ENCODE peak calls at places on chromosomes 4 and X, in six cellular contexts. One of them, this sample, is unnamed.

GRCh38 chr4:139735381-139736256 is 70.0 kb downstream of the MGST2 start:
- DNase-seq in transverse colon: no peak
- DNase-seq in tibial nerve: no peak
- DNase-seq in A549: no peak
- DNase-seq in sigmoid colon: peak
- DNase-seq in stomach: no peak
- DNase-seq in this sample: peak

GRCh38 chrX:10615931-10616780 is 4.2 kb downstream of the MID1 start:
- DNase-seq in transverse colon: peak
- DNase-seq in sigmoid colon: peak
- DNase-seq in A549: peak
- DNase-seq in stomach: peak
- DNase-seq in tibial nerve: peak
- DNase-seq in this sample: peak

GRCh38 chr4:39023059-39023458 is 9.2 kb downstream of the TMEM156 start:
- DNase-seq in sigmoid colon: no peak
- DNase-seq in tibial nerve: no peak
- DNase-seq in stomach: no peak
- DNase-seq in transverse colon: no peak
- DNase-seq in A549: no peak
- DNase-seq in this sample: no peak

GRCh38 chr4:48342559-48342878 is 1.2 kb downstream of the SLAIN2 start:
- DNase-seq in transverse colon: no peak
- DNase-seq in stomach: no peak
- DNase-seq in tibial nerve: no peak
- DNase-seq in A549: no peak
- DNase-seq in sigmoid colon: no peak
- DNase-seq in this sample: no peak

GRCh38 chr4:83328486-83328885 is 6.2 kb downstream of the HPSE start:
- DNase-seq in A549: peak
- DNase-seq in sigmoid colon: no peak
- DNase-seq in tibial nerve: no peak
- DNase-seq in transverse colon: no peak
- DNase-seq in stomach: no peak
- DNase-seq in this sample: no peak

GRCh38 chr4:36343501-36343900 is 62.1 kb downstream of the DTHD1 start:
- DNase-seq in sigmoid colon: no peak
- DNase-seq in A549: no peak
- DNase-seq in tibial nerve: no peak
- DNase-seq in stomach: no peak
- DNase-seq in transverse colon: no peak
- DNase-seq in this sample: no peak

GRCh38 chr4:142984871-142985585 is 138.9 kb upstream of the INPP4B start:
- DNase-seq in A549: peak
- DNase-seq in transverse colon: no peak
- DNase-seq in tibial nerve: no peak
- DNase-seq in stomach: no peak
- DNase-seq in sigmoid colon: no peak
- DNase-seq in this sample: no peak

GRCh38 chr4:121778991-121779628 is 14.1 kb upstream of the SMIM43 start:
- DNase-seq in A549: no peak
- DNase-seq in sigmoid colon: no peak
- DNase-seq in transverse colon: no peak
- DNase-seq in tibial nerve: no peak
- DNase-seq in stomach: no peak
- DNase-seq in this sample: no peak

GRCh38 chr4:62288803-62289541 is 1088.8 kb downstream of the ADGRL3 start:
- DNase-seq in transverse colon: no peak
- DNase-seq in stomach: no peak
- DNase-seq in A549: no peak
- DNase-seq in tibial nerve: no peak
- DNase-seq in sigmoid colon: no peak
- DNase-seq in this sample: no peak

GRCh38 chr4:152817331-152817730 is 37.6 kb downstream of the ARFIP1 start:
- DNase-seq in sigmoid colon: no peak
- DNase-seq in transverse colon: no peak
- DNase-seq in tibial nerve: no peak
- DNase-seq in A549: no peak
- DNase-seq in stomach: no peak
- DNase-seq in this sample: no peak

GRCh38 chr4:155107059-155107458 is 101.4 kb upstream of the NPY2R start:
- DNase-seq in A549: no peak
- DNase-seq in transverse colon: no peak
- DNase-seq in tibial nerve: no peak
- DNase-seq in stomach: no peak
- DNase-seq in sigmoid colon: no peak
- DNase-seq in this sample: no peak

GRCh38 chrX:118627084-118627758 is 100.2 kb upstream of the IL13RA1 start:
- DNase-seq in tibial nerve: no peak
- DNase-seq in transverse colon: no peak
- DNase-seq in stomach: no peak
- DNase-seq in sigmoid colon: no peak
- DNase-seq in A549: peak
- DNase-seq in this sample: no peak

GRCh38 chr4:41177016-41177415 is 37.3 kb downstream of the APBB2 start:
- DNase-seq in stomach: no peak
- DNase-seq in tibial nerve: no peak
- DNase-seq in sigmoid colon: no peak
- DNase-seq in transverse colon: no peak
- DNase-seq in A549: peak
- DNase-seq in this sample: no peak

GRCh38 chr4:3762264-3762663 is 3.9 kb upstream of the ADRA2C start:
- DNase-seq in A549: no peak
- DNase-seq in sigmoid colon: no peak
- DNase-seq in stomach: no peak
- DNase-seq in transverse colon: no peak
- DNase-seq in tibial nerve: no peak
- DNase-seq in this sample: no peak

GRCh38 chrX:136304493-136304892 is 3.7 kb downstream of the ADGRG4 start:
- DNase-seq in A549: peak
- DNase-seq in tibial nerve: no peak
- DNase-seq in sigmoid colon: no peak
- DNase-seq in transverse colon: no peak
- DNase-seq in stomach: no peak
- DNase-seq in this sample: no peak

GRCh38 chr4:128770807-128771206 is 38.7 kb upstream of the JADE1 start:
- DNase-seq in stomach: no peak
- DNase-seq in tibial nerve: no peak
- DNase-seq in transverse colon: no peak
- DNase-seq in sigmoid colon: no peak
- DNase-seq in A549: no peak
- DNase-seq in this sample: no peak

DNA sequence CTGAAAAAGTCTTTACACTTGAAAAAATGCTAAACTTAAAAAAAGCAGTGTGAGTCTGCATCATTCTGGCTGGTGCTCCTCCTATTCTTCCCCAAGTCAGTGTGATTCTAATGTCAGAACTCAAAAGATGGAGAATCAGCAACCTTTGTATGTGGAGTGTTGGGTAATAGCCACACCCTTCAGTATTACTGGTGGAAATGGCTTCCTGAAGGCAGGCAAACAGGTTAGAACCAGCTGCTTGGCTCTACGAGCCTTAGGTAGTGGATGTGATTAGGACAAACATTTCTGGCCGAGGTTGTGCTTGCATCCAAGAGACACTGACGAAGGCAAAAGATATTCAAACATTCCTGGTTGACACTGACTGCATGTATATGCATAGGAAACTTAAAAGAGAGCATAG is 353.5 kb upstream of the TACR3 start:
- DNase-seq in sigmoid colon: no peak
- DNase-seq in stomach: no peak
- DNase-seq in A549: no peak
- DNase-seq in transverse colon: no peak
- DNase-seq in tibial nerve: no peak
- DNase-seq in this sample: no peak
- TF ChIP-seq EP300 in sigmoid colon: no peak
- TF ChIP-seq EP300 in stomach: no peak
- TF ChIP-seq EP300 in A549: no peak
- TF ChIP-seq EP300 in transverse colon: no peak
- TF ChIP-seq EP300 in tibial nerve: no peak
- TF ChIP-seq EP300 in this sample: no peak

DNA sequence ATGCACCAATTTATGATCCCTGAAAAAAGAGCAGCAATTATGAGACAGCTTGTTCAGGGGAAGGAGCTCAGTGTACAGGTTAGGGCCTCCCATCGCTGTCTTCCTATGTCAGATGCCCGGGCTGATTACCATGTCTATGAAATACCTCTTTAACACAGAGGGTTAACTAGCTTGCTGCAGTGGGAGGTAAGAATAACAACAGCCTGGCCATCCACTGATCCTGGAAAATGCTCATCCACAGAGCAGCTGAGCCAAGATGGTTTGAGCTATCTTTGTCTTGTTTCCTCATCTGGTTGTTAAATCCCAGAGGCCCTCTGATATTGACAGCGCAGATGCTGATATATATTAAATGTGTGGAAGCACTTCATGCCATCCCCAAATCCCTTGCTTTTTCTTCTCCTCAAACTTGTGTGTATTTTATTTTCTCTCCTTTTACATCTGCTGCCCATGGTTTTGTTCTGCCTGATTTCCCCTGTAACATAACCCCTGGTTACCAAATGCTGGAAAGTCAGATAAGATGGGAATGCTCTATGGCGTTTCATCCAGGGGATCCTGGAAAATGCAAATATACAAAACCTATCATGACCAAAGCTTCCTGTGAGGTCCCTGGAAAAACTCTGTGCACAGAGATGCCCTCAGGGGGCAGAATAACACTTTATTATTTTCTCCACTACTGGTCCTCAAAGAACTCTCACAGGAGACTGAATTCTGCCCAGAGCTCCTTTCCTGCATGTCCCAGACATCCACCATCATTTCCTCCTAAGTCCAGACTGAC is 85.9 kb upstream of the PUDP start:
- DNase-seq in A549: no peak
- DNase-seq in transverse colon: no peak
- DNase-seq in stomach: no peak
- DNase-seq in sigmoid colon: no peak
- DNase-seq in tibial nerve: no peak
- DNase-seq in this sample: no peak
- TF ChIP-seq CTCF in A549: no peak
- TF ChIP-seq CTCF in transverse colon: no peak
- TF ChIP-seq CTCF in stomach: no peak
- TF ChIP-seq CTCF in sigmoid colon: no peak
- TF ChIP-seq CTCF in tibial nerve: no peak
- TF ChIP-seq CTCF in this sample: no peak

GRCh38 chr4:43457866-43458265 is 565.4 kb downstream of the GRXCR1 start:
- DNase-seq in stomach: no peak
- DNase-seq in sigmoid colon: no peak
- DNase-seq in transverse colon: no peak
- DNase-seq in A549: no peak
- DNase-seq in tibial nerve: no peak
- DNase-seq in this sample: no peak

GRCh38 chr4:43453058-43453457 is 560.5 kb downstream of the GRXCR1 start:
- DNase-seq in stomach: no peak
- DNase-seq in sigmoid colon: no peak
- DNase-seq in transverse colon: no peak
- DNase-seq in tibial nerve: no peak
- DNase-seq in A549: no peak
- DNase-seq in this sample: no peak

GRCh38 chr4:43456383-43456782 is 563.9 kb downstream of the GRXCR1 start:
- DNase-seq in tibial nerve: no peak
- DNase-seq in sigmoid colon: no peak
- DNase-seq in A549: no peak
- DNase-seq in stomach: no peak
- DNase-seq in transverse colon: no peak
- DNase-seq in this sample: no peak

DNA sequence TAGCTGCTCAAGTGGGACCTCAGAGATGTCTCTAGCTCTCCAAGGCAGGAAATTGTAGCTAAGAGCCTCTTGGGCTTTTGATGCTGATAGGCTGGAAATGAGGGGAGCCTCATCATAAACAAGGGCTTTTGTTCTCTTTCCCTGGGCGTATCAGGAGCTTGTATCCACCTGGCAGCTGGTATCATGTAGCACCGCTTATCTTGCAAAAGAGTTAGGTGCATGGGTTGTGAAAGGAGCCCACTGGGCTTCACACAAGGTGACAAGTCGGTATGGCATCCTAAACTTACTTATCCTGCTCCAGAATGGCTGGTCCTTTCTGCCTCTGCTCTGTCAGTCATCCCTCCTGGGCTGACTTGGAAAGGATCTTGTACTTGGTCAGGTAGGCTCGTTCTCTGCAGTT is 565.8 kb downstream of the GRXCR1 start:
- DNase-seq in sigmoid colon: no peak
- DNase-seq in stomach: no peak
- DNase-seq in A549: no peak
- DNase-seq in tibial nerve: no peak
- DNase-seq in transverse colon: no peak
- DNase-seq in this sample: no peak
- H3K27ac ChIP-seq in sigmoid colon: no peak
- H3K27ac ChIP-seq in stomach: no peak
- H3K27ac ChIP-seq in A549: no peak
- H3K27ac ChIP-seq in tibial nerve: no peak
- H3K27ac ChIP-seq in transverse colon: no peak
- H3K27ac ChIP-seq in this sample: no peak

GRCh38 chr4:52200339-52200725 is 149.2 kb downstream of the SPATA18 start:
- DNase-seq in tibial nerve: no peak
- DNase-seq in sigmoid colon: no peak
- DNase-seq in stomach: no peak
- DNase-seq in A549: no peak
- DNase-seq in transverse colon: no peak
- DNase-seq in this sample: no peak

GRCh38 chr4:52197351-52197750 is 146.2 kb downstream of the SPATA18 start:
- DNase-seq in stomach: no peak
- DNase-seq in transverse colon: no peak
- DNase-seq in tibial nerve: no peak
- DNase-seq in A549: no peak
- DNase-seq in sigmoid colon: no peak
- DNase-seq in this sample: no peak

GRCh38 chr4:52196606-52197130 is 145.6 kb downstream of the SPATA18 start:
- DNase-seq in stomach: no peak
- DNase-seq in tibial nerve: no peak
- DNase-seq in transverse colon: no peak
- DNase-seq in A549: no peak
- DNase-seq in sigmoid colon: no peak
- DNase-seq in this sample: no peak

GRCh38 chr4:52199574-52200338 is 148.7 kb downstream of the SPATA18 start:
- DNase-seq in tibial nerve: no peak
- DNase-seq in sigmoid colon: no peak
- DNase-seq in transverse colon: no peak
- DNase-seq in stomach: no peak
- DNase-seq in A549: peak
- DNase-seq in this sample: no peak

DNA sequence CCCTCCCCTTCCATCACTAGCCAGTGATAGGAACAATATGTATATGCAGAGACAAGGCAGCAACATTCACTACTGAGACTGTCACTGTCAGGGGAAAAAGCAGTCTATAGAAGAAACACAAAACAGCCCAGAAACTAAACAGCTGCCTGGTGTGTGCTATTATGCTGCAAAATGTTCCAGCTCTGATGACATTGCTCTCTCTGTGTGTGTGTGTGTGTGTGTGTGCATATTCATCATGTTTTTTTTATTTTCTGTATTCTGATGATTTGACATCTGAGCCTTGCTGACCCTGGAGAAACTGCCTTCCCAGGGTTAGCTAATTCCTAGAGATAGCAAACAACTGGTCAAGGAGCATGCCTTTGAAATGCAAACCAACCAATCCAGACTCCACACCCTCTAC is 147.3 kb downstream of the SPATA18 start:
- DNase-seq in A549: no peak
- DNase-seq in tibial nerve: no peak
- DNase-seq in stomach: no peak
- DNase-seq in transverse colon: no peak
- DNase-seq in sigmoid colon: no peak
- DNase-seq in this sample: no peak
- TF ChIP-seq EP300 in A549: no peak
- TF ChIP-seq EP300 in tibial nerve: no peak
- TF ChIP-seq EP300 in stomach: no peak
- TF ChIP-seq EP300 in transverse colon: no peak
- TF ChIP-seq EP300 in sigmoid colon: no peak
- TF ChIP-seq EP300 in this sample: no peak

This sample was measured in ovary.